ENCODE peak calls at places on chromosomes 11 and 22, in five cellular contexts. P is progenitor cell of endocrine pancreas, D is left ventricle myocardium inferior, A is midbrain, Z is type B pancreatic cell. L is an unnamed sample.

GRCh38 chr11:117361432-117361831 is 33.8 kb downstream of the CEP164 start:
- DNase-seq in P (no peak), D (no peak), A (no peak), Z (no peak), L (no peak)

GRCh38 chr11:93700830-93701229 is 39.3 kb downstream of the CEP295 start:
- DNase-seq in P (no peak), D (no peak), A (no peak), Z (no peak), L (no peak)

GRCh38 chr11:119101367-119101758 is 290 bp downstream of the DPAGT1 start:
- DNase-seq in P (peak; percentile 54), D (no peak), A (no peak), Z (no peak), L (no peak)

GRCh38 chr11:124108158-124108557 is 7.1 kb upstream of the VWA5A start:
- DNase-seq in P (no peak), D (no peak), A (no peak), Z (no peak), L (no peak)

GRCh38 chr22:50206599-50206998 is 5.8 kb downstream of the SELENOO start:
- DNase-seq in P (no peak), D (peak; percentile 81), A (peak; percentile 21), Z (no peak), L (no peak)

GRCh38 chr22:26606611-26607010 is 11.2 kb downstream of the CRYBB1 start:
- DNase-seq in P (no peak), D (no peak), A (no peak), Z (no peak), L (no peak)

GRCh38 chr11:73200256-73200655 is 17.8 kb upstream of the P2RY2 start:
- DNase-seq in P (no peak), D (no peak), A (no peak), Z (no peak), L (no peak)

GRCh38 chr22:27895600-27895999 is 23.5 kb downstream of the PITPNB start:
- DNase-seq in P (no peak), D (no peak), A (no peak), Z (no peak), L (no peak)

GRCh38 chr11:47413908-47414684 is 5.7 kb downstream of the SLC39A13 start:
- DNase-seq in P (no peak), D (no peak), A (no peak), Z (no peak), L (no peak)

GRCh38 chr22:50473088-50473487 is 1.7 kb downstream of the SBF1 start:
- DNase-seq in P (no peak), D (no peak), A (no peak), Z (no peak), L (no peak)

GRCh38 chr11:5351208-5351607 is at the start of gene OR51B6:
- DNase-seq in P (no peak), D (no peak), A (no peak), Z (no peak), L (no peak)

GRCh38 chr11:96426356-96427103 is 36.7 kb downstream of the JRKL start:
- DNase-seq in P (no peak), D (no peak), A (peak; percentile 39), Z (no peak), L (no peak)

GRCh38 chr22:50600541-50600940 is at the start of gene MAPK8IP2:
- DNase-seq in P (no peak), D (no peak), A (no peak), Z (no peak), L (no peak)

GRCh38 chr11:94183886-94184264 is 55.2 kb downstream of the PANX1 start:
- DNase-seq in P (peak; percentile 64), D (peak; percentile 64), A (peak; percentile 7), Z (no peak), L (no peak)

GRCh38 chr11:4539603-4540219 is 5.3 kb upstream of the OR52M1 start:
- DNase-seq in P (peak; percentile 27), D (peak; percentile 21), A (peak; percentile 22), Z (no peak), L (no peak)

GRCh38 chr11:132779487-132779886 is 752.8 kb downstream of the OPCML start:
- DNase-seq in P (no peak), D (no peak), A (no peak), Z (no peak), L (no peak)

GRCh38 chr11:83852775-83853442 is 566.7 kb upstream of the CCDC90B start:
- DNase-seq in P (no peak), D (no peak), A (no peak), Z (no peak), L (no peak)

GRCh38 chr11:114185436-114185835 is 110.8 kb upstream of the NNMT start:
- DNase-seq in P (no peak), D (no peak), A (no peak), Z (no peak), L (no peak)

GRCh38 chr11:15835705-15836411 is 520.5 kb downstream of the SOX6 start:
- DNase-seq in P (no peak), D (no peak), A (no peak), Z (no peak), L (no peak)